ENCODE peak calls at places on chromosomes 7 and 10, in six cellular contexts. K is AG04450; Q is tibial artery; X is A549; T is left ventricle myocardium inferior; A is CD8-positive, alpha-beta T cell. W is an unnamed sample.

GRCh38 chr10:788796-789748 is 99.6 kb upstream of the DIP2C start:
- DNase-seq in K (peak; percentile 20), Q (peak; percentile 81), X (peak; percentile 95), T (peak; percentile 76), A (peak; percentile 47), W (peak; percentile 57)

GRCh38 chr10:114584419-114584818 is 73.7 kb downstream of the ABLIM1 start:
- DNase-seq in K (no peak), Q (no peak), X (no peak), T (no peak), A (no peak), W (no peak)

GRCh38 chr10:5206799-5207198 is 10.2 kb downstream of the AKR1C4 start:
- DNase-seq in K (no peak), Q (no peak), X (no peak), T (no peak), A (no peak), W (no peak)

GRCh38 chr10:47026301-47027107 is 115.3 kb downstream of the PTPN20 start:
- DNase-seq in K (no peak), Q (peak; percentile 54), X (no peak), T (no peak), A (peak; percentile 35), W (no peak)

GRCh38 chr7:150897502-150898474 is 45.5 kb downstream of the AOC1 start:
- DNase-seq in K (no peak), Q (no peak), X (no peak), T (no peak), A (no peak), W (no peak)

GRCh38 chr7:49264530-49264929 is 340.2 kb downstream of the CDC14C start:
- DNase-seq in K (no peak), Q (no peak), X (no peak), T (no peak), A (no peak), W (no peak)

GRCh38 chr7:123637203-123637602 is 18.5 kb upstream of the LMOD2 start:
- DNase-seq in K (no peak), Q (no peak), X (no peak), T (no peak), A (no peak), W (no peak)

GRCh38 chr7:50793115-50793946 is 10.6 kb upstream of the GRB10 start:
- DNase-seq in K (no peak), Q (peak; percentile 83), X (peak; percentile 72), T (peak; percentile 76), A (no peak), W (peak; percentile 44)

GRCh38 chr7:85773116-85773783 is 586.4 kb upstream of the SEMA3D start:
- DNase-seq in K (peak; percentile 21), Q (no peak), X (no peak), T (no peak), A (no peak), W (no peak)

GRCh38 chr7:138565071-138565450 is 105.0 kb downstream of the TRIM24 start:
- DNase-seq in K (no peak), Q (no peak), X (no peak), T (no peak), A (no peak), W (no peak)

GRCh38 chr7:138564365-138564764 is 104.3 kb downstream of the TRIM24 start:
- DNase-seq in K (no peak), Q (no peak), X (no peak), T (no peak), A (no peak), W (no peak)

GRCh38 chr7:138559448-138559847 is 99.4 kb downstream of the TRIM24 start:
- DNase-seq in K (no peak), Q (no peak), X (no peak), T (no peak), A (no peak), W (no peak)

GRCh38 chr7:138565451-138566114 is 105.5 kb downstream of the TRIM24 start:
- DNase-seq in K (peak; percentile 10), Q (no peak), X (no peak), T (no peak), A (no peak), W (no peak)

DNA sequence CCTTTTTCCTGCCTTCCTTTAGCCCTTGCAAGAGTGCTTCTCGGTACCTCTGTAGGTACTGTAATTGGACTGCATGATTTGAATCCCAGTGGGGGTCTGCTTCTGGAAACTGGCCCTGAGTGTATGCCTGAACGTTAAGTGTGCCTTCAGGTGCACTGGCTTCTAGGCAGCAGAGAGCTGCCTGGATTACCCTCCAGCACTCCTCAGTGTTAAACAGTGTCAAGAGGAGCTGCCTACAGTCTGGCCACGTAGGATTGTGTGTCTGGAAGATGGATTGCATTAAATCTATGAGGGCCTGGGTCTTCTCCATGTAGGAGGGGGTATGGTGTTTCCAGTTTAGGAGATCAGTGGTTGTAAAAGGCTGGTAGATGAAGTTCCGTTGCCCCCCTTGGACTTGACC is 103.7 kb downstream of the TRIM24 start:
- DNase-seq in K (no peak), Q (no peak), X (no peak), T (no peak), A (no peak), W (no peak)
- H3K27ac ChIP-seq in K (no peak overlapping the region), Q (no peak overlapping the region), X (no peak overlapping the region), T (peak overlapping the region; percentile 71), A (no peak overlapping the region), W (no peak overlapping the region)

GRCh38 chr7:148747274-148747673 is 48.6 kb downstream of the CUL1 start:
- DNase-seq in K (no peak), Q (no peak), X (no peak), T (no peak), A (no peak), W (no peak)
- H3K27ac ChIP-seq in K (no peak overlapping the region), Q (no peak overlapping the region), X (no peak overlapping the region), T (no peak overlapping the region), A (no peak overlapping the region), W (no peak overlapping the region)

DNA sequence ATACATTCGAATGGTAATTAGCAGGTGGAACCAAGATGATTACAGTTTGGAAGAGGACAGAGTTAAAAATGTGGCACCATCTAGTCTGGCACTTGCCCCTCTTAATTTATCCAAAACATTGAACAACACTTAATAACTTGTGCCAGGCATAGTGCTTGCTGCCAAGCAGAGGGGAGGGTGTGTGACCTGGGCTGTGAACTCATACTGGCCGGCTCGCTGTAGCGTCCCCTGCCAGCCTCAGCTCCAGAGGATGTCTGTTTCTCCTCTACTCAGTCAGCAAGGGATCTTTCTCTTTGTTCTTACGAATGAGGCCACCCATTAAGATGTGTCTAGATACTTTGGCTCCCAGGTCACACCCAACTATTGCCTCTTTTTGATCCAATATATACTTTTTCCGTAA is 179.4 kb upstream of the INHBA start:
- DNase-seq in K (no peak), Q (no peak), X (no peak), T (no peak), A (no peak), W (no peak)
- H3K27ac ChIP-seq in K (peak overlapping the region; percentile 62), Q (no peak overlapping the region), X (no peak overlapping the region), T (no peak overlapping the region), A (peak overlapping the region; percentile 45), W (no peak overlapping the region)

GRCh38 chr7:131074585-131074984 is 253.1 kb upstream of the MKLN1 start:
- DNase-seq in K (no peak), Q (no peak), X (no peak), T (no peak), A (no peak), W (no peak)
- H3K27ac ChIP-seq in K (no peak overlapping the region), Q (no peak overlapping the region), X (no peak overlapping the region), T (peak overlapping the region; percentile 43), A (no peak overlapping the region), W (no peak overlapping the region)

GRCh38 chr7:116434820-116435341 is 64.7 kb upstream of the CAV2 start:
- DNase-seq in K (peak; percentile 26), Q (no peak), X (no peak), T (no peak), A (no peak), W (no peak)
- H3K27ac ChIP-seq in K (no peak overlapping the region), Q (peak overlapping the region; percentile 40), X (peak overlapping the region; percentile 70), T (no peak overlapping the region), A (no peak overlapping the region), W (no peak overlapping the region)

GRCh38 chr10:102795453-102796406 is 41.5 kb downstream of the CYP17A1 start:
- DNase-seq in K (no peak), Q (no peak), X (no peak), T (peak; percentile 37), A (no peak), W (no peak)

GRCh38 chr10:102796407-102797176 is 40.6 kb downstream of the CYP17A1 start:
- DNase-seq in K (no peak), Q (peak; percentile 94), X (no peak), T (peak; percentile 91), A (peak; percentile 66), W (no peak)

GRCh38 chr10:102785818-102786217 is 42.1 kb downstream of the WBP1L start:
- DNase-seq in K (no peak), Q (no peak), X (no peak), T (no peak), A (no peak), W (no peak)

DNA sequence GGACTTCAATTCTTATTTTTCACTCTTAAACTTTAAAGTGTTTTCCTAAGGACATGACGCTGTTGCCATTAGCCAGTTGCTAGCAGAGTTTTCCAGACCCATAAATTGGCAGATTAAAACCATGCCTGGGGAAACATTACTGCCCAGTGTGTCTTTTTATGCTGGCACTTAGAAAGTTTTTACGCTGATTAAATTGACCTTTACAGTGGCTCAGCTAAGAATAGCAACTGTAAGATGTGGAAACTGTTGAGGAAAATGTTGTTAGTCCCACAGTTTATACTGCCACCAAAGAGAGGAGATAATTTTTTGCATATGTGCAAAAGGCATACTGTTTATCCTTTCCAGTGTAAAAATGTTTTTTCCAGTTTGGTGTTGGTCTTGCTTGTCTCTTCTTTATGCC is 45.5 kb downstream of the CYP17A1 start:
- DNase-seq in K (no peak), Q (no peak), X (no peak), T (no peak), A (no peak), W (no peak)
- H3K27ac ChIP-seq in K (no peak overlapping the region), Q (peak overlapping the region; percentile 31), X (no peak overlapping the region), T (peak overlapping the region; percentile 89), A (no peak overlapping the region), W (no peak overlapping the region)

DNA sequence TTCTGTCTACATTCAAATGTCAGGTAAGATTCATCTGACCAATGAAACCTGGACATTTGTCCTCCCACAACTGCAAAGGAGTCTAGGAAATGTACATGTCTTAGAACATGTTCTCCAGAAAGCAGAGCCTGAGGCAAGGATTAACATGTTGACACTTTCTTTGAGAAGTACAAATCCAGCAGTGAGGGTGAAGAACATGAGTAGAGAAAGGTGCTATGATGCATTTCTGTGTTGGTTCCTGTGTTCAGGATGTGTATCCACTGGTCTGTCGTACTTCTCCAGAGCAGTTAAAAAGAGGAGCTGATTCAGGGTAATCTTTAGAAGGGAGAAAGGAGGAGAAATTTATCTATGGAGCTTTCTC is 146.0 kb upstream of the AGR3 start:
- DNase-seq in K (no peak), Q (no peak), X (no peak), T (no peak), A (no peak), W (no peak)
- H3K27ac ChIP-seq in K (no peak overlapping the region), Q (no peak overlapping the region), X (no peak overlapping the region), T (no peak overlapping the region), A (no peak overlapping the region), W (no peak overlapping the region)

W was measured in neuronal stem cell.